ENCODE peak calls at places on chromosomes 12 and 14, in nine cellular contexts. One of them, this sample, is unnamed.

GRCh38 chr14:61321385-61322010 is at the start of gene PRKCH:
- DNase-seq in tibial nerve: no peak
- DNase-seq in sigmoid colon: peak; percentile 81
- DNase-seq in GM23338: peak; percentile 82
- DNase-seq in IMR-90: peak; percentile 25
- DNase-seq in A673: peak; percentile 65
- DNase-seq in CD8-positive, alpha-beta T cell: peak; percentile 89
- DNase-seq in colonic mucosa: peak; percentile 82
- DNase-seq in pancreas: peak; percentile 86
- DNase-seq in this sample: peak; percentile 89

GRCh38 chr12:71439613-71440392 is at the start of gene LGR5:
- DNase-seq in tibial nerve: no peak
- DNase-seq in sigmoid colon: no peak
- DNase-seq in GM23338: peak; percentile 73
- DNase-seq in IMR-90: peak; percentile 7
- DNase-seq in A673: peak; percentile 84
- DNase-seq in CD8-positive, alpha-beta T cell: no peak
- DNase-seq in colonic mucosa: peak; percentile 41
- DNase-seq in pancreas: peak; percentile 24
- DNase-seq in this sample: peak; percentile 77

GRCh38 chr12:113727651-113728061 is 238.5 kb downstream of the RBM19 start:
- DNase-seq in tibial nerve: no peak
- DNase-seq in sigmoid colon: no peak
- DNase-seq in GM23338: no peak
- DNase-seq in IMR-90: peak; percentile 69
- DNase-seq in A673: no peak
- DNase-seq in CD8-positive, alpha-beta T cell: no peak
- DNase-seq in colonic mucosa: no peak
- DNase-seq in pancreas: no peak
- DNase-seq in this sample: no peak

GRCh38 chr12:122672515-122672914 is 30.6 kb downstream of the HCAR2 start:
- DNase-seq in tibial nerve: no peak
- DNase-seq in sigmoid colon: no peak
- DNase-seq in GM23338: peak; percentile 18
- DNase-seq in IMR-90: no peak
- DNase-seq in A673: no peak
- DNase-seq in CD8-positive, alpha-beta T cell: no peak
- DNase-seq in colonic mucosa: no peak
- DNase-seq in pancreas: no peak
- DNase-seq in this sample: peak; percentile 58

GRCh38 chr12:6528539-6529235 is 5.6 kb upstream of the GAPDH start:
- DNase-seq in tibial nerve: no peak
- DNase-seq in sigmoid colon: no peak
- DNase-seq in GM23338: peak; percentile 47
- DNase-seq in IMR-90: no peak
- DNase-seq in A673: no peak
- DNase-seq in CD8-positive, alpha-beta T cell: no peak
- DNase-seq in colonic mucosa: no peak
- DNase-seq in pancreas: no peak
- DNase-seq in this sample: peak; percentile 47

GRCh38 chr14:30620178-30620577 is 1.9 kb upstream of the SCFD1 start:
- DNase-seq in tibial nerve: no peak
- DNase-seq in sigmoid colon: no peak
- DNase-seq in GM23338: no peak
- DNase-seq in IMR-90: peak; percentile 73
- DNase-seq in A673: peak; percentile 40
- DNase-seq in CD8-positive, alpha-beta T cell: no peak
- DNase-seq in colonic mucosa: no peak
- DNase-seq in pancreas: no peak
- DNase-seq in this sample: no peak

GRCh38 chr14:52834440-52834842 is 43.0 kb upstream of the GNPNAT1 start:
- DNase-seq in tibial nerve: no peak
- DNase-seq in sigmoid colon: no peak
- DNase-seq in GM23338: no peak
- DNase-seq in IMR-90: peak; percentile 93
- DNase-seq in A673: peak; percentile 85
- DNase-seq in CD8-positive, alpha-beta T cell: no peak
- DNase-seq in colonic mucosa: no peak
- DNase-seq in pancreas: no peak
- DNase-seq in this sample: no peak

GRCh38 chr12:5945071-5946008 is at the start of gene ANO2:
- DNase-seq in tibial nerve: no peak
- DNase-seq in sigmoid colon: no peak
- DNase-seq in GM23338: peak; percentile 82
- DNase-seq in IMR-90: no peak
- DNase-seq in A673: peak; percentile 44
- DNase-seq in CD8-positive, alpha-beta T cell: no peak
- DNase-seq in colonic mucosa: no peak
- DNase-seq in pancreas: no peak
- DNase-seq in this sample: peak; percentile 89

GRCh38 chr12:49413010-49413409 is 45.7 kb downstream of the SPATS2 start:
- DNase-seq in tibial nerve: no peak
- DNase-seq in sigmoid colon: no peak
- DNase-seq in GM23338: no peak
- DNase-seq in IMR-90: peak; percentile 42
- DNase-seq in A673: no peak
- DNase-seq in CD8-positive, alpha-beta T cell: no peak
- DNase-seq in colonic mucosa: no peak
- DNase-seq in pancreas: no peak
- DNase-seq in this sample: no peak

GRCh38 chr12:5511644-5512584 is 80.0 kb downstream of the NTF3 start:
- DNase-seq in tibial nerve: no peak
- DNase-seq in sigmoid colon: peak; percentile 64
- DNase-seq in GM23338: peak; percentile 72
- DNase-seq in IMR-90: peak; percentile 44
- DNase-seq in A673: peak; percentile 49
- DNase-seq in CD8-positive, alpha-beta T cell: no peak
- DNase-seq in colonic mucosa: peak; percentile 52
- DNase-seq in pancreas: no peak
- DNase-seq in this sample: peak; percentile 85

GRCh38 chr12:69007166-69007857 is 74.3 kb upstream of the CPM start:
- DNase-seq in tibial nerve: no peak
- DNase-seq in sigmoid colon: no peak
- DNase-seq in GM23338: peak; percentile 35
- DNase-seq in IMR-90: peak; percentile 97
- DNase-seq in A673: peak; percentile 63
- DNase-seq in CD8-positive, alpha-beta T cell: no peak
- DNase-seq in colonic mucosa: peak; percentile 62
- DNase-seq in pancreas: no peak
- DNase-seq in this sample: peak; percentile 6

GRCh38 chr14:38973083-38973700 is 129.8 kb downstream of the SEC23A start:
- DNase-seq in tibial nerve: no peak
- DNase-seq in sigmoid colon: no peak
- DNase-seq in GM23338: no peak
- DNase-seq in IMR-90: no peak
- DNase-seq in A673: no peak
- DNase-seq in CD8-positive, alpha-beta T cell: no peak
- DNase-seq in colonic mucosa: no peak
- DNase-seq in pancreas: no peak
- DNase-seq in this sample: no peak

GRCh38 chr12:74391283-74391682 is 146.4 kb upstream of the ATXN7L3B start:
- DNase-seq in tibial nerve: no peak
- DNase-seq in sigmoid colon: no peak
- DNase-seq in GM23338: no peak
- DNase-seq in IMR-90: no peak
- DNase-seq in A673: no peak
- DNase-seq in CD8-positive, alpha-beta T cell: no peak
- DNase-seq in colonic mucosa: no peak
- DNase-seq in pancreas: no peak
- DNase-seq in this sample: no peak

GRCh38 chr12:58695263-58695662 is 225.0 kb downstream of the LRIG3 start:
- DNase-seq in tibial nerve: no peak
- DNase-seq in sigmoid colon: no peak
- DNase-seq in GM23338: no peak
- DNase-seq in IMR-90: no peak
- DNase-seq in A673: no peak
- DNase-seq in CD8-positive, alpha-beta T cell: no peak
- DNase-seq in colonic mucosa: no peak
- DNase-seq in pancreas: no peak
- DNase-seq in this sample: no peak

GRCh38 chr14:61489932-61490331 is 168.6 kb downstream of the PRKCH start:
- DNase-seq in tibial nerve: no peak
- DNase-seq in sigmoid colon: peak; percentile 74
- DNase-seq in GM23338: no peak
- DNase-seq in IMR-90: no peak
- DNase-seq in A673: no peak
- DNase-seq in CD8-positive, alpha-beta T cell: no peak
- DNase-seq in colonic mucosa: no peak
- DNase-seq in pancreas: peak; percentile 67
- DNase-seq in this sample: no peak

GRCh38 chr12:70078161-70078560 is 165.1 kb upstream of the CNOT2 start:
- DNase-seq in tibial nerve: no peak
- DNase-seq in sigmoid colon: no peak
- DNase-seq in GM23338: no peak
- DNase-seq in IMR-90: no peak
- DNase-seq in A673: no peak
- DNase-seq in CD8-positive, alpha-beta T cell: no peak
- DNase-seq in colonic mucosa: no peak
- DNase-seq in pancreas: no peak
- DNase-seq in this sample: no peak
- H3K4me3 ChIP-seq in tibial nerve: no peak overlapping the region
- H3K4me3 ChIP-seq in sigmoid colon: no peak overlapping the region
- H3K4me3 ChIP-seq in GM23338: no peak overlapping the region
- H3K4me3 ChIP-seq in IMR-90: no peak overlapping the region
- H3K4me3 ChIP-seq in A673: no peak overlapping the region
- H3K4me3 ChIP-seq in CD8-positive, alpha-beta T cell: no peak overlapping the region
- H3K4me3 ChIP-seq in colonic mucosa: no peak overlapping the region
- H3K4me3 ChIP-seq in pancreas: no peak overlapping the region
- H3K4me3 ChIP-seq in this sample: no peak overlapping the region

GRCh38 chr12:133225527-133225926 is 10.2 kb downstream of the ANHX start:
- DNase-seq in tibial nerve: no peak
- DNase-seq in sigmoid colon: no peak
- DNase-seq in GM23338: no peak
- DNase-seq in IMR-90: no peak
- DNase-seq in A673: no peak
- DNase-seq in CD8-positive, alpha-beta T cell: no peak
- DNase-seq in colonic mucosa: no peak
- DNase-seq in pancreas: no peak
- DNase-seq in this sample: no peak
- H3K27me3 ChIP-seq in tibial nerve: no peaks in the 10 kb centered on the region
- H3K27me3 ChIP-seq in sigmoid colon: no peaks in the 10 kb centered on the region
- H3K27me3 ChIP-seq in GM23338: no peaks in the 10 kb centered on the region
- H3K27me3 ChIP-seq in IMR-90: no peaks in the 10 kb centered on the region
- H3K27me3 ChIP-seq in A673: no peaks in the 10 kb centered on the region
- H3K27me3 ChIP-seq in CD8-positive, alpha-beta T cell: no peaks in the 10 kb centered on the region
- H3K27me3 ChIP-seq in colonic mucosa: no peaks in the 10 kb centered on the region
- H3K27me3 ChIP-seq in pancreas: no peaks in the 10 kb centered on the region
- H3K27me3 ChIP-seq in this sample: no peaks in the 10 kb centered on the region

GRCh38 chr12:39006286-39006685 is 100.9 kb upstream of the CPNE8 start:
- DNase-seq in tibial nerve: no peak
- DNase-seq in sigmoid colon: no peak
- DNase-seq in GM23338: no peak
- DNase-seq in IMR-90: no peak
- DNase-seq in A673: no peak
- DNase-seq in CD8-positive, alpha-beta T cell: no peak
- DNase-seq in colonic mucosa: no peak
- DNase-seq in pancreas: no peak
- DNase-seq in this sample: no peak
- H3K4me3 ChIP-seq in tibial nerve: no peak overlapping the region
- H3K4me3 ChIP-seq in sigmoid colon: no peak overlapping the region
- H3K4me3 ChIP-seq in GM23338: no peak overlapping the region
- H3K4me3 ChIP-seq in IMR-90: no peak overlapping the region
- H3K4me3 ChIP-seq in A673: no peak overlapping the region
- H3K4me3 ChIP-seq in CD8-positive, alpha-beta T cell: no peak overlapping the region
- H3K4me3 ChIP-seq in colonic mucosa: no peak overlapping the region
- H3K4me3 ChIP-seq in pancreas: no peak overlapping the region
- H3K4me3 ChIP-seq in this sample: no peak overlapping the region

GRCh38 chr12:131647667-131648066 is 63.2 kb upstream of the SFSWAP start:
- DNase-seq in tibial nerve: no peak
- DNase-seq in sigmoid colon: no peak
- DNase-seq in GM23338: no peak
- DNase-seq in IMR-90: no peak
- DNase-seq in A673: no peak
- DNase-seq in CD8-positive, alpha-beta T cell: no peak
- DNase-seq in colonic mucosa: no peak
- DNase-seq in pancreas: no peak
- DNase-seq in this sample: no peak
- H3K27me3 ChIP-seq in tibial nerve: no peaks in the 10 kb centered on the region
- H3K27me3 ChIP-seq in sigmoid colon: peaks cover 14% of the 10 kb centered on the region
- H3K27me3 ChIP-seq in GM23338: no peaks in the 10 kb centered on the region
- H3K27me3 ChIP-seq in IMR-90: no peaks in the 10 kb centered on the region
- H3K27me3 ChIP-seq in A673: no peaks in the 10 kb centered on the region
- H3K27me3 ChIP-seq in CD8-positive, alpha-beta T cell: no peaks in the 10 kb centered on the region
- H3K27me3 ChIP-seq in colonic mucosa: no peaks in the 10 kb centered on the region
- H3K27me3 ChIP-seq in pancreas: no peaks in the 10 kb centered on the region
- H3K27me3 ChIP-seq in this sample: no peaks in the 10 kb centered on the region

GRCh38 chr12:119176267-119177055 is 2.3 kb upstream of the HSPB8 start:
- DNase-seq in tibial nerve: peak; percentile 72
- DNase-seq in sigmoid colon: peak; percentile 99
- DNase-seq in GM23338: peak; percentile 45
- DNase-seq in IMR-90: peak; percentile 95
- DNase-seq in A673: peak; percentile 68
- DNase-seq in CD8-positive, alpha-beta T cell: no peak
- DNase-seq in colonic mucosa: peak; percentile 73
- DNase-seq in pancreas: peak; percentile 67
- DNase-seq in this sample: no peak
- H3K4me3 ChIP-seq in tibial nerve: no peak overlapping the region
- H3K4me3 ChIP-seq in sigmoid colon: peak overlapping the region; percentile 39
- H3K4me3 ChIP-seq in GM23338: no peak overlapping the region
- H3K4me3 ChIP-seq in IMR-90: peak overlapping the region; percentile 14
- H3K4me3 ChIP-seq in A673: peak overlapping the region; percentile 27
- H3K4me3 ChIP-seq in CD8-positive, alpha-beta T cell: no peak overlapping the region
- H3K4me3 ChIP-seq in colonic mucosa: no peak overlapping the region
- H3K4me3 ChIP-seq in pancreas: no peak overlapping the region
- H3K4me3 ChIP-seq in this sample: no peak overlapping the region

GRCh38 chr12:132318618-132319033 is 10.8 kb downstream of the GALNT9 start:
- DNase-seq in tibial nerve: no peak
- DNase-seq in sigmoid colon: no peak
- DNase-seq in GM23338: no peak
- DNase-seq in IMR-90: no peak
- DNase-seq in A673: no peak
- DNase-seq in CD8-positive, alpha-beta T cell: no peak
- DNase-seq in colonic mucosa: no peak
- DNase-seq in pancreas: no peak
- DNase-seq in this sample: no peak

GRCh38 chr12:132320767-132321211 is 8.6 kb downstream of the GALNT9 start:
- DNase-seq in tibial nerve: no peak
- DNase-seq in sigmoid colon: no peak
- DNase-seq in GM23338: no peak
- DNase-seq in IMR-90: no peak
- DNase-seq in A673: no peak
- DNase-seq in CD8-positive, alpha-beta T cell: no peak
- DNase-seq in colonic mucosa: no peak
- DNase-seq in pancreas: no peak
- DNase-seq in this sample: no peak

GRCh38 chr12:132319359-132319950 is 9.9 kb downstream of the GALNT9 start:
- DNase-seq in tibial nerve: no peak
- DNase-seq in sigmoid colon: no peak
- DNase-seq in GM23338: no peak
- DNase-seq in IMR-90: no peak
- DNase-seq in A673: no peak
- DNase-seq in CD8-positive, alpha-beta T cell: no peak
- DNase-seq in colonic mucosa: no peak
- DNase-seq in pancreas: no peak
- DNase-seq in this sample: no peak

GRCh38 chr12:132321321-132322118 is 7.9 kb downstream of the GALNT9 start:
- DNase-seq in tibial nerve: no peak
- DNase-seq in sigmoid colon: no peak
- DNase-seq in GM23338: no peak
- DNase-seq in IMR-90: no peak
- DNase-seq in A673: no peak
- DNase-seq in CD8-positive, alpha-beta T cell: no peak
- DNase-seq in colonic mucosa: no peak
- DNase-seq in pancreas: no peak
- DNase-seq in this sample: no peak

GRCh38 chr12:132319991-132320570 is 9.3 kb downstream of the GALNT9 start:
- DNase-seq in tibial nerve: no peak
- DNase-seq in sigmoid colon: no peak
- DNase-seq in GM23338: no peak
- DNase-seq in IMR-90: no peak
- DNase-seq in A673: no peak
- DNase-seq in CD8-positive, alpha-beta T cell: no peak
- DNase-seq in colonic mucosa: no peak
- DNase-seq in pancreas: no peak
- DNase-seq in this sample: no peak
- H3K27me3 ChIP-seq in tibial nerve: no peaks in the 10 kb centered on the region
- H3K27me3 ChIP-seq in sigmoid colon: peaks cover 32% of the 10 kb centered on the region
- H3K27me3 ChIP-seq in GM23338: no peaks in the 10 kb centered on the region
- H3K27me3 ChIP-seq in IMR-90: peaks cover 12% of the 10 kb centered on the region
- H3K27me3 ChIP-seq in A673: no peaks in the 10 kb centered on the region
- H3K27me3 ChIP-seq in CD8-positive, alpha-beta T cell: no peaks in the 10 kb centered on the region
- H3K27me3 ChIP-seq in colonic mucosa: peaks cover 7% of the 10 kb centered on the region
- H3K27me3 ChIP-seq in pancreas: no peaks in the 10 kb centered on the region
- H3K27me3 ChIP-seq in this sample: no peaks in the 10 kb centered on the region